ENCODE peak calls at places on chromosomes 6 and 20, in four cellular contexts. V, E, Y and A are unnamed samples. For H3K27me3, the result is how much of the 10 kb centered on the place peaks cover.

GRCh38 chr6:24402697-24403500 is at the start of gene MRS2:
- DNase-seq in V (peak), E (peak), Y (peak), A (peak)

GRCh38 chr20:48006036-48006833 is 221.0 kb upstream of the SULF2 start:
- DNase-seq in V (no peak), E (peak), Y (no peak), A (no peak)

GRCh38 chr6:78611886-78612480 is 255.4 kb upstream of the IRAK1BP1 start:
- DNase-seq in V (no peak), E (no peak), Y (no peak), A (no peak)

GRCh38 chr20:34983995-34984735 is 28.5 kb downstream of the MYH7B start:
- DNase-seq in V (peak), E (no peak), Y (no peak), A (no peak)

GRCh38 chr20:47785900-47786762 is 850 bp upstream of the SULF2 start:
- DNase-seq in V (peak), E (peak), Y (peak), A (no peak)

GRCh38 chr20:53291548-53291947 is 302.1 kb downstream of the ZNF217 start:
- DNase-seq in V (peak), E (no peak), Y (no peak), A (no peak)

GRCh38 chr20:19907326-19908056 is 109.7 kb upstream of the NAA20 start:
- DNase-seq in V (no peak), E (no peak), Y (no peak), A (no peak)

GRCh38 chr20:52087471-52087870 is 104.1 kb downstream of the ZFP64 start:
- DNase-seq in V (no peak), E (no peak), Y (no peak), A (no peak)

GRCh38 chr6:103183831-103184411 is 1675.8 kb downstream of the HACE1 start:
- DNase-seq in V (peak), E (no peak), Y (no peak), A (no peak)

GRCh38 chr6:106512048-106512957 is 117.0 kb downstream of the RTN4IP1 start:
- DNase-seq in V (peak), E (no peak), Y (no peak), A (peak)

GRCh38 chr6:25998379-25998778 is 35.8 kb downstream of the TRIM38 start:
- DNase-seq in V (no peak), E (no peak), Y (no peak), A (no peak)

GRCh38 chr20:62516345-62516744 is 40.5 kb upstream of the GATA5 start:
- DNase-seq in V (no peak), E (no peak), Y (no peak), A (no peak)

GRCh38 chr6:47061631-47062300 is 19.6 kb upstream of the ADGRF1 start:
- DNase-seq in V (no peak), E (peak), Y (peak), A (no peak)

GRCh38 chr20:63520594-63520938 is at the start of gene PPDPF:
- DNase-seq in V (peak), E (peak), Y (peak), A (peak)

GRCh38 chr20:57048027-57048869 is 218.2 kb downstream of the BMP7 start:
- DNase-seq in V (peak), E (no peak), Y (no peak), A (peak)

GRCh38 chr20:57909763-57910331 is 200.0 kb upstream of the PMEPA1 start:
- DNase-seq in V (no peak), E (no peak), Y (no peak), A (peak)

GRCh38 chr20:53691060-53691810 is 97.6 kb upstream of the ZNF217 start:
- DNase-seq in V (no peak), E (no peak), Y (no peak), A (no peak)

GRCh38 chr6:152240436-152240835 is 396.7 kb downstream of the SYNE1 start:
- DNase-seq in V (no peak), E (no peak), Y (no peak), A (no peak)

GRCh38 chr6:147711511-147711910 is 203.0 kb downstream of the SAMD5 start:
- DNase-seq in V (no peak), E (peak), Y (no peak), A (no peak)

GRCh38 chr6:149228276-149228962 is 89.1 kb upstream of the TAB2 start:
- DNase-seq in V (no peak), E (no peak), Y (no peak), A (no peak)

GRCh38 chr20:4130404-4131189 is 115.2 kb upstream of the RNF24 start:
- DNase-seq in V (no peak), E (peak), Y (no peak), A (no peak)

GRCh38 chr20:37902504-37903313 is at the start of gene VSTM2L:
- DNase-seq in V (no peak), E (peak), Y (peak), A (no peak)
- H3K27me3 ChIP-seq in V (under half), E (under half), Y (under half), A (half or more)

DNA sequence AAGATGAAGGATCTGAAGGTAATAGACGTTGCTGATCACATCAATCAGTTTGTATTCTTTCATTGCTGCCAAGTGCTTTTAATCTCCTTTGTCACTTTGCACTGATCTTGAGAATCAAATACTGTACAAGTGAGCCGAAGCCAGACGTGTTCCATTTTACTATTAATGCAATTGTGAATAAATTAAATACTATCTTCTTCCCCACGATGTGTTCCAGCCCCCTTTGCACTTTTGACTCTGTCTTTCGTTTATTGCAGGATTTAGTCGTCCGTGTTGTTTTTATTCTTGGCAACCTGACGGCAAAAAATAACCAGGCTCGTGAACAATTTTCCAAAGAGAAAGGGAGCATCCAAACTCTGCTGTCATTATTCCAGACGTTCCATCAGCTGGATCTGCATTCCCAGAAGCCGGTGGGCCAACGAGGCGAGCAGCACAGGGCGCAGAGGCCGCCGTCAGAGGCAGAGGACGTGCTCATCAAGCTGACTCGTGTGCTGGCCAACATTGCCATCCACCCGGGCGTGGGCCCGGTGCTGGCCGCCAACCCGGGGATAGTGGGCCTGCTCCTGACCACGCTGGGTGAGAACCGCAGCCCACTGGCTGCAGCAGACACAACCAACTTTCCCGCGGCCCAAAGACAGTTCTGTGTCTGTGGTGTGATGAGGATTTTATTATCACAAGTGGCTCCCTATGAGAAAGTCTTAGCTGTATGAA is 104.7 kb downstream of the ARMC2 start:
- DNase-seq in V (no peak), E (no peak), Y (no peak), A (no peak)
- H3K27me3 ChIP-seq in V (under half), E (under half), Y (under half), A (under half)

GRCh38 chr20:46482864-46483263 is 30.5 kb downstream of the ZNF334 start:
- DNase-seq in V (no peak), E (no peak), Y (no peak), A (no peak)

GRCh38 chr20:46477225-46477624 is 36.1 kb downstream of the ZNF334 start:
- DNase-seq in V (no peak), E (no peak), Y (no peak), A (no peak)
- H3K27me3 ChIP-seq in V (under half), E (under half), Y (under half), A (under half)

DNA sequence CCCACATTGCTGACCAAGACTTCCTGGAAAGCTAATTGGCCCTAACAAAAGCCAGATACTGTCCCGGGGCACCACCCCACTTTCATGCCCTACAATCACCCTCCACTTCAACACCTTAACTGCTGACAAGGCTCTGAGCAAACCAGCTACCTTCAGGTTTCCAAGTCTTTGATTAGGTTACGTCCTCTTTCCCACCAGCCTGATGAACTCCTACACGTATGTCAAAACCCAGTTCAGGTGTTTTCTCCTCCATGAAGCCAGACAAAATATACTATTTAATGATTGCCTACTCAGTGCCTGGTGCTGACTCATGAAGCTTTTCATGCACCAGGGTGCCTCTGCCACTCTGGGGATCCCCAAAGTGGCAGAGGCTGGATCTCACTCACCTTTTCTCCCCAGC is 58.6 kb downstream of the CDH22 start:
- DNase-seq in V (no peak), E (no peak), Y (no peak), A (no peak)
- H3K27me3 ChIP-seq in V (under half), E (half or more), Y (under half), A (half or more)

DNA sequence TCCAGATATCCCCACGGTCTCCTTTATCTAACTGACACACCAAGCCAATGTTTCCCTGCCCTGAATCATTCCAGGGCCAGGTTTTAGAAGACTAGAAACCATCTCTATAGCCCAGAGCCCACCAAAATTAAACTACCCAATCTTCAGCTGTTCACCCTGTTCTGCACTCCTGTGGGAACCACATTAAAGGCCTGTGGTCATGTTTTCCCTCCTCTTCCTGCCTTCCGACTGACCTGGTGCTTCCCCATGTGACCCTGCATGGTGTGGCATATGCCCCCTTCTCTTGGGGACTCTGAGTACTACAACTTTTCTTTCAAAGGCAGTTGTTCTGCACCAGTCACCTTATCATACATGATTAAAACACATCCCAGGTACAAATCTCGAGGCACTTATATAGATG is 155.0 kb downstream of the TMEM200A start:
- DNase-seq in V (no peak), E (no peak), Y (no peak), A (no peak)
- H3K27me3 ChIP-seq in V (under half), E (under half), Y (under half), A (under half)

GRCh38 chr20:37424062-37424851 is 78.3 kb downstream of the SRC start:
- DNase-seq in V (no peak), E (no peak), Y (no peak), A (no peak)
- H3K27me3 ChIP-seq in V (under half), E (half or more), Y (under half), A (under half)

DNA sequence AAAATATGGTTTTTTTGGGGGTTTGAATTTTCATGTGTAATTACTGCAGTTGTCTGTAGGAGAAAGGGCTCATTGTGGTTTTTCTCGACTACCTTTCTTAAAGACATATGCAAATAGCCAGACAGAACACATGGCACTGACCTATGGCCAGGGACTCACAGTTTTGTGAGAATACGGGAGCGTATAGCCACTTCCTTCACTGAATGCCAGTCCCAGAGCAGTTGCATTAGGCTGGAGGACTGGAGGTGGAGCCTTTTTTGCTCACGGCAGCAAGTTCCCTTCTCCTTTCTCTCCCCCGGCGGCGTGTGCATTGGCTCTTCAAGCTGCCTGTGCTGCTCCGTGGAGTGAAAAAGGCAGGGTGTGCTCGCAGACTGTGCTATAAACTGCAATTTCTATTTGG is 114.9 kb downstream of the AKAP7 start:
- DNase-seq in V (peak), E (peak), Y (peak), A (no peak)
- H3K27me3 ChIP-seq in V (under half), E (under half), Y (under half), A (under half)

GRCh38 chr6:15483060-15483459 is 179.8 kb downstream of the DTNBP1 start:
- DNase-seq in V (no peak), E (no peak), Y (no peak), A (no peak)
- H3K27me3 ChIP-seq in V (under half), E (under half), Y (under half), A (under half)